ENCODE peak calls at places on chromosome 14, in ten cellular contexts. J is neural crest cell; Z is skeletal muscle cell; Y is A549; A is sciatic nerve; M is activated CD4-positive, alpha-beta T cell treated with anti-CD3 and anti-CD28 coated beads, Interleukin-2, amount 50 U/mL, for 1 hour; P is NCI-H510A treated with DMSO at 0.1 percent for 48 hours; X is RCC 7860; W is H9; E is stimulated activated CD4-positive, alpha-beta T cell treated with anti-CD3 and anti-CD28 coated beads, Interleukin-4, amount 100 ng/mL, for 48 hours. T is an unnamed sample.

GRCh38 chr14:59407246-59407615 is 57.9 kb downstream of the GPR135 start:
- DNase-seq in J (no peak), Z (peak), Y (no peak), A (no peak), M (no peak), P (no peak), X (no peak), W (no peak), E (no peak), T (no peak)

GRCh38 chr14:55133416-55133815 is 4.4 kb downstream of the LGALS3 start:
- DNase-seq in J (no peak), Z (no peak), Y (no peak), A (no peak), M (no peak), P (no peak), X (peak), W (no peak), E (no peak), T (no peak)

GRCh38 chr14:33165144-33165925 is 226.7 kb downstream of the NPAS3 start:
- DNase-seq in J (no peak), Z (no peak), Y (no peak), A (no peak), M (no peak), P (no peak), X (no peak), W (no peak), E (no peak), T (no peak)

GRCh38 chr14:71474291-71474690 is 457.9 kb upstream of the RGS6 start:
- DNase-seq in J (no peak), Z (no peak), Y (no peak), A (no peak), M (no peak), P (peak), X (no peak), W (no peak), E (no peak), T (no peak)

GRCh38 chr14:86540636-86541247 is 1010.8 kb downstream of the FLRT2 start:
- DNase-seq in J (no peak), Z (no peak), Y (no peak), A (no peak), M (no peak), P (no peak), X (no peak), W (no peak), E (no peak), T (no peak)

GRCh38 chr14:104048758-104049496 is 36.6 kb upstream of the ASPG start:
- DNase-seq in J (no peak), Z (peak), Y (no peak), A (no peak), M (no peak), P (no peak), X (no peak), W (no peak), E (no peak), T (no peak)

GRCh38 chr14:100142073-100143040 is 17.1 kb downstream of the DEGS2 start:
- DNase-seq in J (no peak), Z (no peak), Y (no peak), A (no peak), M (no peak), P (no peak), X (no peak), W (no peak), E (no peak), T (no peak)

GRCh38 chr14:84988391-84988790 is 541.6 kb upstream of the FLRT2 start:
- DNase-seq in J (no peak), Z (peak), Y (no peak), A (no peak), M (no peak), P (no peak), X (no peak), W (no peak), E (no peak), T (no peak)

GRCh38 chr14:102545461-102546265 is 36.1 kb upstream of the ANKRD9 start:
- DNase-seq in J (no peak), Z (no peak), Y (no peak), A (no peak), M (no peak), P (no peak), X (no peak), W (peak), E (no peak), T (no peak)

GRCh38 chr14:76768201-76768656 is 7.0 kb downstream of the VASH1 start:
- DNase-seq in J (no peak), Z (no peak), Y (no peak), A (peak), M (peak), P (peak), X (no peak), W (peak), E (peak), T (peak)

GRCh38 chr14:69441948-69442347 is 42.6 kb upstream of the PLEKHD1 start:
- DNase-seq in J (no peak), Z (no peak), Y (no peak), A (no peak), M (no peak), P (no peak), X (no peak), W (no peak), E (no peak), T (no peak)

GRCh38 chr14:92254786-92255185 is 68.2 kb upstream of the SLC24A4 start:
- DNase-seq in J (peak), Z (peak), Y (no peak), A (peak), M (no peak), P (no peak), X (no peak), W (peak), E (no peak), T (no peak)

GRCh38 chr14:67680121-67680602 is 5.7 kb upstream of the VTI1B start:
- DNase-seq in J (no peak), Z (no peak), Y (peak), A (no peak), M (no peak), P (no peak), X (peak), W (no peak), E (no peak), T (no peak)

GRCh38 chr14:105860615-105861580 is 334.5 kb downstream of the TMEM121 start:
- DNase-seq in J (no peak), Z (no peak), Y (no peak), A (no peak), M (no peak), P (no peak), X (no peak), W (no peak), E (no peak), T (no peak)

GRCh38 chr14:61472801-61473376 is 151.5 kb downstream of the PRKCH start:
- DNase-seq in J (no peak), Z (no peak), Y (no peak), A (no peak), M (peak), P (no peak), X (no peak), W (no peak), E (peak), T (peak)

GRCh38 chr14:91350813-91351507 is 66.7 kb downstream of the CCDC88C start:
- DNase-seq in J (no peak), Z (no peak), Y (no peak), A (no peak), M (peak), P (peak), X (no peak), W (no peak), E (no peak), T (peak)

GRCh38 chr14:50335389-50335788 is 23.3 kb downstream of the DMAC2L start:
- DNase-seq in J (peak), Z (no peak), Y (peak), A (peak), M (no peak), P (peak), X (no peak), W (peak), E (no peak), T (no peak)

GRCh38 chr14:101222362-101223090 is 319.0 kb upstream of the RTL1 start:
- DNase-seq in J (no peak), Z (no peak), Y (no peak), A (peak), M (no peak), P (no peak), X (no peak), W (peak), E (no peak), T (no peak)

GRCh38 chr14:100669468-100669867 is 57.2 kb upstream of the DLK1 start:
- DNase-seq in J (no peak), Z (no peak), Y (no peak), A (no peak), M (no peak), P (no peak), X (no peak), W (no peak), E (no peak), T (no peak)

GRCh38 chr14:64423987-64424386 is 35.8 kb downstream of the MTHFD1 start:
- DNase-seq in J (no peak), Z (peak), Y (no peak), A (no peak), M (no peak), P (no peak), X (no peak), W (no peak), E (no peak), T (no peak)

GRCh38 chr14:58947816-58948440 is 240.5 kb upstream of the DAAM1 start:
- DNase-seq in J (peak), Z (no peak), Y (peak), A (no peak), M (no peak), P (no peak), X (no peak), W (peak), E (no peak), T (no peak)

GRCh38 chr14:72201645-72202044 is 269.4 kb downstream of the RGS6 start:
- DNase-seq in J (no peak), Z (no peak), Y (no peak), A (no peak), M (no peak), P (peak), X (no peak), W (no peak), E (no peak), T (no peak)

GRCh38 chr14:81436296-81437138 is 36.4 kb upstream of the STON2 start:
- DNase-seq in J (peak), Z (peak), Y (peak), A (peak), M (peak), P (peak), X (no peak), W (peak), E (peak), T (no peak)

GRCh38 chr14:93319958-93320357 is 12.9 kb downstream of the BTBD7 start:
- DNase-seq in J (no peak), Z (no peak), Y (no peak), A (no peak), M (no peak), P (no peak), X (no peak), W (no peak), E (no peak), T (no peak)

GRCh38 chr14:60090864-60091519 is 731 bp upstream of the PCNX4 start:
- DNase-seq in J (no peak), Z (peak), Y (peak), A (peak), M (peak), P (peak), X (no peak), W (no peak), E (no peak), T (no peak)

GRCh38 chr14:67623114-67623513 is 3.4 kb downstream of the ARG2 start:
- DNase-seq in J (no peak), Z (no peak), Y (no peak), A (no peak), M (no peak), P (peak), X (no peak), W (no peak), E (no peak), T (no peak)

GRCh38 chr14:38310420-38310995 is 54.6 kb upstream of the CLEC14A start:
- DNase-seq in J (no peak), Z (no peak), Y (no peak), A (no peak), M (no peak), P (no peak), X (no peak), W (no peak), E (no peak), T (no peak)

GRCh38 chr14:62462996-62463395 is 582.3 kb downstream of the KCNH5 start:
- DNase-seq in J (no peak), Z (peak), Y (no peak), A (no peak), M (no peak), P (no peak), X (no peak), W (no peak), E (no peak), T (no peak)

T was measured in T-cell.